ENCODE peak calls at places on chromosomes 13 and 19, in seven cellular contexts. W is SK-MEL-5; N is AG09309; M is B cell; H is T-helper 2 cell; X is stimulated activated CD8-positive, alpha-beta memory T cell treated with anti-CD3 and anti-CD28 coated beads, Interleukin-2, amount 100 ng/mL, for 1 hour; P is D341Med. I is an unnamed sample.

GRCh38 chr19:1066251-1066747 is 668 bp upstream of the ARHGAP45 start:
- DNase-seq in P (no peak), W (no peak), X (no peak), N (no peak), M (no peak), H (no peak), I (no peak)

GRCh38 chr13:91576590-91576989 is 178.2 kb downstream of the GPC5 start:
- DNase-seq in P (peak), X (no peak), N (no peak), M (no peak), W (peak), H (no peak), I (no peak)

GRCh38 chr19:33624586-33625153 is 2.9 kb downstream of the CHST8 start:
- DNase-seq in M (no peak), P (no peak), W (no peak), N (no peak), H (no peak), X (no peak), I (no peak)

GRCh38 chr13:113110048-113110851 is 4.7 kb downstream of the F7 start:
- DNase-seq in H (no peak), X (no peak), M (no peak), P (no peak), N (no peak), W (no peak), I (no peak)

GRCh38 chr19:6087074-6087506 is 23.2 kb downstream of the RFX2 start:
- DNase-seq in W (no peak), X (no peak), M (peak), H (no peak), P (no peak), N (no peak), I (no peak)

GRCh38 chr13:31749929-31750328 is 10.6 kb downstream of the RXFP2 start:
- DNase-seq in H (no peak), N (peak), P (no peak), M (no peak), X (no peak), W (no peak), I (no peak)

GRCh38 chr13:19864018-19864338 is 529 bp upstream of the ZMYM5 start:
- DNase-seq in M (peak), N (no peak), W (peak), P (no peak), H (peak), X (peak), I (peak)

GRCh38 chr19:15249912-15250634 is 17.8 kb upstream of the EPHX3 start:
- DNase-seq in H (no peak), P (no peak), X (no peak), N (peak), M (no peak), W (no peak), I (no peak)

GRCh38 chr19:44904426-44904994 is 1.1 kb upstream of the APOE start:
- DNase-seq in P (no peak), M (no peak), W (no peak), H (no peak), N (no peak), X (no peak), I (no peak)

GRCh38 chr19:55912916-55913315 is 19.2 kb downstream of the NLRP13 start:
- DNase-seq in N (no peak), M (no peak), X (no peak), W (no peak), H (no peak), P (no peak), I (no peak)

GRCh38 chr13:30178976-30179375 is 128.4 kb downstream of the KATNAL1 start:
- DNase-seq in X (no peak), H (no peak), M (no peak), N (no peak), W (no peak), P (no peak), I (no peak)

GRCh38 chr19:1266116-1266817 is 2.9 kb upstream of the CIRBP start:
- DNase-seq in H (peak), X (no peak), M (peak), W (peak), N (no peak), P (peak), I (peak)

GRCh38 chr13:85536706-85537105 is 262.5 kb downstream of the SLITRK6 start:
- DNase-seq in H (no peak), M (no peak), P (no peak), X (no peak), N (no peak), W (no peak), I (no peak)

GRCh38 chr13:109720758-109721184 is 65.6 kb downstream of the IRS2 start:
- DNase-seq in W (peak), N (no peak), H (no peak), X (no peak), P (no peak), M (no peak), I (no peak)

GRCh38 chr13:108682714-108683113 is 53.3 kb downstream of the MYO16 start:
- DNase-seq in W (no peak), X (no peak), P (no peak), N (no peak), M (no peak), H (no peak), I (no peak)

GRCh38 chr13:24038405-24038804 is 122.1 kb upstream of the SPATA13 start:
- DNase-seq in W (peak), H (no peak), X (no peak), P (no peak), N (no peak), M (no peak), I (no peak)

GRCh38 chr19:29798783-29799182 is 13.0 kb upstream of the CCNE1 start:
- DNase-seq in W (no peak), H (no peak), P (no peak), N (no peak), X (no peak), M (no peak), I (no peak)

GRCh38 chr19:45376045-45376724 is 5.8 kb upstream of the ERCC2 start:
- DNase-seq in W (peak), M (no peak), H (no peak), X (no peak), N (peak), P (no peak), I (no peak)

GRCh38 chr13:19185865-19186645 is 4.4 kb upstream of the TUBA3C start:
- DNase-seq in W (no peak), P (no peak), M (no peak), H (no peak), N (no peak), X (no peak), I (no peak)

GRCh38 chr13:44259045-44260042 is 114.3 kb upstream of the SERP2 start:
- DNase-seq in P (no peak), N (no peak), X (peak), M (peak), W (no peak), H (peak), I (peak)

GRCh38 chr19:38656171-38656981 is 8.9 kb downstream of the ACTN4 start:
- DNase-seq in X (no peak), N (no peak), M (no peak), P (no peak), H (peak), W (peak), I (no peak)

I was measured in activated T-helper 9 cell treated with anti-CD3 and anti-CD28 coated beads, Interleukin-2, amount 50 U/mL, for 16 hours.